ENCODE peak calls at places on chromosomes 4 and X, in six cellular contexts. S is fibroblast of mammary gland, W is breast epithelium, Q is progenitor cell of endocrine pancreas, J is GM13977, U is IMR-90. P is an unnamed sample.

GRCh38 chr4:1198070-1198844 is 25.9 kb upstream of the SPON2 start:
- DNase-seq in S (peak; percentile 90), W (no peak), Q (no peak), J (no peak), U (peak; percentile 70), P (no peak)

GRCh38 chr4:115851918-115852766 is 738.7 kb upstream of the NDST4 start:
- DNase-seq in S (peak; percentile 22), W (no peak), Q (peak; percentile 47), J (peak; percentile 17), U (no peak), P (no peak)

GRCh38 chr4:63296773-63297172 is 1112.5 kb downstream of the TECRL start:
- DNase-seq in S (no peak), W (no peak), Q (no peak), J (no peak), U (no peak), P (no peak)

GRCh38 chrX:105515561-105515960 is 295.1 kb upstream of the TEX13A start:
- DNase-seq in S (peak; percentile 31), W (no peak), Q (no peak), J (no peak), U (no peak), P (no peak)

GRCh38 chr4:181753189-181753588 is 490.0 kb upstream of the TENM3 start:
- DNase-seq in S (no peak), W (no peak), Q (no peak), J (no peak), U (no peak), P (no peak)

GRCh38 chr4:84915396-84915780 is 51.1 kb downstream of the WDFY3 start:
- DNase-seq in S (no peak), W (no peak), Q (no peak), J (no peak), U (peak; percentile 16), P (no peak)

GRCh38 chrX:43349363-43349762 is 306.7 kb upstream of the MAOA start:
- DNase-seq in S (peak; percentile 41), W (no peak), Q (no peak), J (peak; percentile 22), U (peak; percentile 19), P (no peak)

GRCh38 chrX:122816288-122816687 is 367.8 kb upstream of the GRIA3 start:
- DNase-seq in S (no peak), W (no peak), Q (no peak), J (no peak), U (no peak), P (no peak)

GRCh38 chr4:171573181-171573580 is 240.0 kb upstream of the GALNTL6 start:
- DNase-seq in S (no peak), W (no peak), Q (no peak), J (no peak), U (no peak), P (no peak)

GRCh38 chr4:156638925-156639605 is 332.5 kb downstream of the PDGFC start:
- DNase-seq in S (peak; percentile 52), W (no peak), Q (no peak), J (no peak), U (peak; percentile 69), P (no peak)

GRCh38 chr4:108172231-108172779 is 3.6 kb upstream of the LEF1 start:
- DNase-seq in S (no peak), W (no peak), Q (peak; percentile 58), J (peak; percentile 65), U (no peak), P (peak; percentile 66)

GRCh38 chrX:79161655-79162054 is 17.2 kb downstream of the GPR174 start:
- DNase-seq in S (no peak), W (no peak), Q (no peak), J (peak; percentile 11), U (no peak), P (no peak)

GRCh38 chr4:18641334-18641733 is 619.8 kb upstream of the LCORL start:
- DNase-seq in S (no peak), W (no peak), Q (no peak), J (no peak), U (no peak), P (no peak)

GRCh38 chr4:74133786-74134499 is 24.0 kb upstream of the MTHFD2L start:
- DNase-seq in S (peak; percentile 95), W (peak; percentile 59), Q (peak; percentile 55), J (peak; percentile 15), U (peak; percentile 86), P (peak; percentile 76)

GRCh38 chr4:7546809-7547367 is 112.2 kb upstream of the PSAPL1 start:
- DNase-seq in S (peak; percentile 23), W (no peak), Q (no peak), J (no peak), U (peak; percentile 67), P (no peak)

GRCh38 chrX:136262241-136262640 is 11.0 kb upstream of the MAP7D3 start:
- DNase-seq in S (no peak), W (no peak), Q (no peak), J (no peak), U (no peak), P (no peak)

GRCh38 chrX:30065226-30065625 is 150.1 kb upstream of the MAGEB2 start:
- DNase-seq in S (no peak), W (no peak), Q (no peak), J (no peak), U (peak; percentile 52), P (no peak)

GRCh38 chr4:32140636-32141035 is 1420.5 kb downstream of the PCDH7 start:
- DNase-seq in S (peak; percentile 61), W (no peak), Q (no peak), J (peak; percentile 4), U (peak; percentile 47), P (no peak)

GRCh38 chr4:155207534-155208257 is 740 bp upstream of the NPY2R start:
- DNase-seq in S (peak; percentile 45), W (no peak), Q (peak; percentile 20), J (no peak), U (no peak), P (no peak)

GRCh38 chrX:56385336-56385735 is 153.2 kb downstream of the KLF8 start:
- DNase-seq in S (no peak), W (no peak), Q (no peak), J (no peak), U (no peak), P (no peak)

GRCh38 chrX:24137192-24137591 is 12.3 kb upstream of the ZFX start:
- DNase-seq in S (no peak), W (no peak), Q (no peak), J (no peak), U (no peak), P (no peak)

DNA sequence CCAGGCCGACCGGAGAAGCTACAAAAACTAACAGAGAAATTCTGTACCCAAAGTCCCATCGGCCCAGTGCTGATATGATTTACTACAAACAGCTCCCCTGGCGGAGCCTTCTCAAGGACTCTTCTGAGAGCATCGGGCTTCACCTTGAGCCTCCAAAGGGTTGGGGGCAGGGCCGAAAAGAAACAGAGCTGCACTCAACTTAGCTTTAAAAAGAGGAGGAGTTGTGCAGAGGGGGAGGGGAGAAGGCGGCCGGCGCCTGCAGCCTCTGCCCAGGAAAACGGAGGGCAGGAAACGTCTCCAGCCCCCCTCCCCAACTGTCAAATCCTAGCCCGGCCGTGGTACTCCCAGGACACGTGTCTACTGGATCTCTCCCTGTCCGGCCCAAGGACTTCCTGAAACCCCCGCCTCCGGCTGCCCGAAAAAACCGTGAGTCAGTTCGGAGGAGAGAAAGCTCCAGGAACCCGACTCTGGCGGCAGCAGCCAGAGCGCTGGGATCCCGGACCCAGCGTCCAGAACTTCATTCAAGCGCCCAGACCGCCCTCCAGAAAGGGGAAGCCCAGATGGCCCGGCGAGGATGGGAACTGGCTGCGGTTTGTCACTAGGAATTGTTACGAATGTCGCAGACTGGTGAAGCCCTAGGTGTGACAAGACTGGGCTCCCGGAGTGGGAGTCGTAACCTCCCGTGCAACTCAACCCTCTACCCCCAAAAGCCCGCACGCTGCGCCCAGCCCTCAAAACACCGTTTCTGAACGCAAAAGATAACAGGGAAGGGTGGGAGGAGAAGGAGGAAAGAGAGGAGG is 1.0 kb downstream of the ADAMTS3 start:
- DNase-seq in S (peak; percentile 83), W (peak; percentile 58), Q (peak; percentile 39), J (peak; percentile 54), U (peak; percentile 77), P (peak; percentile 73)
- TF ChIP-seq CTCF in S (peak; percentile 28), W (peak; percentile 27), Q (peak; percentile 49), J (no peak), U (peak; percentile 35), P (no peak)

DNA sequence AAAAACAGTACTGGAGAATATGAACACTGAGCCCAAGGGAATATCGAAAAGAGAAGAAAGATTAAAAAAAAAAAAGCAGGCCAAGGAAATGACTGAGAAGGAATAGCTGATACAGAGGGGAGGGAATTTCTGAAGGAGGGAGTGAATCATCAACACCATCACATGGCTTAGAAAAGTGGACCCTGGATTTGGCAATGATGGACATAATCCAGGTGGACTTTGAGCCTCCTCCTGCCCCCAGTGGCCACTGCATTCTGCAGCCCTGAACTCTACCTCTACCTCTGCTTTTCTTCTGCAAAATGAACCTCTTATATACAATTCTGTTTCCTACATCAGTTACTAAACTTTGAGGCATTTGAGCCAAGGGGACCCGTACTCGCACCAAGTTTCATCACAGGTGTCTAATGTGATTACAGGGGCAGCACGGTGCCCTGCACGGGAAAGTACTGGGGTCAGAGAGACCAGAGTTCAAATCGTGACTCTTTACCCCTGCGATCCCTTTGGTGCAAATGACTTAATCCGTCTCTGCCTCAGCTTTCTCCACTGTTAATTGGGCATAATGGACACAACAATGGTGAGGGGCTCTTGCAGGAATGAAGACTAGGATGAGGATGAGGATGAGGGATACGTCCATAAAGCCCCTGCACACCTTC is 1.1 kb downstream of the OCIAD2 start:
- DNase-seq in S (peak; percentile 73), W (no peak), Q (no peak), J (no peak), U (peak; percentile 61), P (no peak)
- TF ChIP-seq CTCF in S (peak; percentile 22), W (no peak), Q (peak; percentile 48), J (no peak), U (no peak), P (no peak)

GRCh38 chr4:94803181-94803580 is 45.4 kb downstream of the BMPR1B start:
- DNase-seq in S (no peak), W (no peak), Q (no peak), J (no peak), U (no peak), P (no peak)

GRCh38 chr4:94811653-94812052 is 53.9 kb downstream of the BMPR1B start:
- DNase-seq in S (no peak), W (no peak), Q (no peak), J (no peak), U (no peak), P (no peak)

GRCh38 chr4:94802091-94802490 is 44.3 kb downstream of the BMPR1B start:
- DNase-seq in S (no peak), W (no peak), Q (no peak), J (no peak), U (no peak), P (no peak)

GRCh38 chr4:94804613-94805012 is 46.9 kb downstream of the BMPR1B start:
- DNase-seq in S (no peak), W (no peak), Q (no peak), J (no peak), U (no peak), P (no peak)

GRCh38 chr4:94806376-94806775 is 48.6 kb downstream of the BMPR1B start:
- DNase-seq in S (no peak), W (no peak), Q (no peak), J (no peak), U (peak; percentile 30), P (no peak)
- TF ChIP-seq CTCF in S (no peak), W (no peak), Q (no peak), J (no peak), U (no peak), P (no peak)

DNA sequence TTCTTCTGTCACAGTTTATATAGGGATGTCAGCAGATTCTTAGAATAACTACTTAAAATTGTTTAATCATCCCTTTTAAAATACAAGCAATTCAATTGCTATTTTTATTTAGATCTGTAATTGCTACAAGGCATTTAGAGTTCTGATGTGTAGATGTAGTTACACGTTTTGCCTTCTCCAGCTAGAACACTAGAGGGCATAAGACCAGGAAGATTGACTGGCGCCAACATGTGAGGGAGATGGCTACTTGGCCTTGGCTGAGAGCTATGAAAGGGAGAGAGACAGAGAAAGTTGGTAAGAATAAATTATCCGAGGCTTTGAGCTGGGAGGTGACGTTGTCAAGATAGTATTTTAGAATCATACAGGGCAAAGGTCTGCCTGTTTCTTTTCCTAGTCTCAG is 563.7 kb upstream of the PRKX start:
- DNase-seq in S (no peak), W (no peak), Q (no peak), J (no peak), U (no peak), P (no peak)
- TF ChIP-seq CTCF in S (no peak), W (no peak), Q (peak; percentile 19), J (peak; percentile 27), U (no peak), P (no peak)

P was measured in mesothelial cell of epicardium.